ENCODE peak calls at places on chromosomes 6 and 20, in seven cellular contexts. Y is astrocyte of the cerebellum; Z is CD8-positive, alpha-beta T cell; M is lower lobe of right lung; T is DND-41; O is brain microvascular endothelial cell; P is suprapubic skin. K is an unnamed sample.

GRCh38 chr6:42429042-42429574 is 22.6 kb downstream of the TRERF1 start:
- DNase-seq in M (no peak), Z (no peak), T (no peak), P (peak; percentile 51), O (no peak), Y (no peak), K (no peak)

GRCh38 chr20:40232288-40232687 is 456.7 kb downstream of the MAFB start:
- DNase-seq in Z (no peak), Y (no peak), M (no peak), O (no peak), T (no peak), P (no peak), K (no peak)

GRCh38 chr20:36394340-36394965 is 88.3 kb downstream of the DLGAP4 start:
- DNase-seq in O (no peak), P (peak; percentile 74), M (peak; percentile 13), Y (no peak), T (no peak), Z (no peak), K (no peak)

GRCh38 chr6:137827411-137827940 is 39.6 kb upstream of the TNFAIP3 start:
- DNase-seq in Z (no peak), T (no peak), O (no peak), P (no peak), Y (no peak), M (no peak), K (no peak)

GRCh38 chr6:149929422-149929821 is 6.5 kb upstream of the RAET1G start:
- DNase-seq in Y (no peak), T (peak; percentile 23), M (no peak), P (no peak), Z (no peak), O (no peak), K (no peak)

GRCh38 chr6:49269190-49269589 is 193.9 kb downstream of the MMUT start:
- DNase-seq in M (no peak), O (no peak), Y (no peak), P (no peak), T (no peak), Z (no peak), K (no peak)

GRCh38 chr6:167470836-167471547 is 146.1 kb downstream of the TTLL2 start:
- DNase-seq in T (no peak), M (no peak), O (no peak), P (peak; percentile 46), Y (no peak), Z (no peak), K (no peak)

GRCh38 chr6:11854418-11855165 is 76.0 kb upstream of the ADTRP start:
- DNase-seq in O (peak; percentile 75), T (no peak), M (no peak), P (no peak), Z (no peak), Y (peak; percentile 9), K (peak; percentile 68)

GRCh38 chr6:37680668-37681067 is 17.0 kb downstream of the MDGA1 start:
- DNase-seq in P (no peak), T (no peak), O (no peak), M (no peak), Z (no peak), Y (no peak), K (no peak)

GRCh38 chr20:34708621-34709043 is 4.5 kb downstream of the TP53INP2 start:
- DNase-seq in Y (no peak), M (peak; percentile 57), T (peak; percentile 32), Z (peak; percentile 65), O (no peak), P (no peak), K (peak; percentile 45)

GRCh38 chr20:38623061-38623460 is 21.5 kb downstream of the ARHGAP40 start:
- DNase-seq in O (peak; percentile 17), M (no peak), P (no peak), Y (no peak), Z (no peak), T (no peak), K (no peak)

GRCh38 chr6:53048431-53049195 is 16.6 kb upstream of the FBXO9 start:
- DNase-seq in Y (peak; percentile 92), P (no peak), Z (no peak), T (peak; percentile 42), M (no peak), O (peak; percentile 87), K (peak; percentile 88)

GRCh38 chr20:38692436-38693411 is 31.6 kb upstream of the SLC32A1 start:
- DNase-seq in Y (peak; percentile 70), P (no peak), M (no peak), O (peak; percentile 71), Z (peak; percentile 59), T (peak; percentile 80), K (peak; percentile 71)

GRCh38 chr6:15763364-15763763 is 100.5 kb upstream of the DTNBP1 start:
- DNase-seq in Z (no peak), O (no peak), Y (no peak), M (no peak), T (no peak), P (no peak), K (no peak)

GRCh38 chr6:18405477-18406293 is 18.5 kb downstream of the RNF144B start:
- DNase-seq in Y (peak; percentile 78), M (no peak), Z (no peak), T (no peak), O (peak; percentile 92), P (no peak), K (peak; percentile 32)

GRCh38 chr6:106470316-106470715 is 109.8 kb downstream of the CRYBG1 start:
- DNase-seq in O (no peak), T (no peak), Z (no peak), P (no peak), M (no peak), Y (no peak), K (peak; percentile 58)

GRCh38 chr6:141403827-141404226 is 728.9 kb upstream of the GJE1 start:
- DNase-seq in O (no peak), P (no peak), T (no peak), Z (no peak), Y (no peak), M (no peak), K (peak; percentile 76)

GRCh38 chr20:37703338-37703660 is 9.5 kb downstream of the CTNNBL1 start:
- DNase-seq in P (no peak), M (no peak), O (no peak), Z (no peak), Y (no peak), T (no peak), K (no peak)

GRCh38 chr6:14316911-14317535 is 199.5 kb downstream of the CD83 start:
- DNase-seq in P (no peak), Y (no peak), T (peak; percentile 58), M (no peak), O (no peak), Z (no peak), K (no peak)

GRCh38 chr20:50130995-50131394 is 18.0 kb upstream of the UBE2V1 start:
- DNase-seq in T (no peak), M (no peak), Z (no peak), P (no peak), O (no peak), Y (no peak), K (no peak)

GRCh38 chr6:115969207-115969929 is 91.3 kb downstream of the FRK start:
- DNase-seq in M (no peak), P (no peak), Z (no peak), O (peak; percentile 1), T (no peak), Y (no peak), K (peak; percentile 47)
- TF ChIP-seq CTCF in M (no peak), P (no peak), Z (no peak), O (no peak), T (no peak), Y (no peak), K (no peak)

GRCh38 chr6:98980814-98981213 is 33.1 kb upstream of the FBXL4 start:
- DNase-seq in Y (no peak), Z (no peak), M (no peak), T (no peak), P (no peak), O (no peak), K (peak; percentile 2)
- TF ChIP-seq CTCF in Y (no peak), Z (no peak), M (no peak), T (no peak), P (no peak), O (no peak), K (no peak)

GRCh38 chr6:165886169-165886568 is 223.1 kb upstream of the PDE10A start:
- DNase-seq in M (no peak), O (no peak), Y (no peak), T (no peak), Z (no peak), P (no peak), K (no peak)

GRCh38 chr6:165891320-165891719 is 228.3 kb upstream of the PDE10A start:
- DNase-seq in P (no peak), O (no peak), M (no peak), Y (no peak), Z (no peak), T (no peak), K (no peak)

GRCh38 chr6:165893431-165893830 is 230.4 kb upstream of the PDE10A start:
- DNase-seq in P (no peak), Z (no peak), T (no peak), M (no peak), O (no peak), Y (no peak), K (no peak)

GRCh38 chr6:165890404-165890735 is 227.3 kb upstream of the PDE10A start:
- DNase-seq in Z (no peak), T (no peak), O (no peak), P (no peak), Y (no peak), M (no peak), K (no peak)

GRCh38 chr6:165889636-165890403 is 226.8 kb upstream of the PDE10A start:
- DNase-seq in P (no peak), Z (no peak), Y (peak; percentile 39), T (peak; percentile 34), M (no peak), O (peak; percentile 58), K (peak; percentile 69)
- TF ChIP-seq CTCF in P (no peak), Z (no peak), Y (peak; percentile 89), T (peak; percentile 71), M (peak; percentile 22), O (peak; percentile 89), K (peak; percentile 82)

GRCh38 chr6:63816979-63817436 is 181.4 kb downstream of the PHF3 start:
- DNase-seq in Y (no peak), P (no peak), Z (no peak), M (no peak), O (no peak), T (no peak), K (peak; percentile 40)
- TF ChIP-seq CTCF in Y (peak; percentile 30), P (no peak), Z (no peak), M (no peak), O (peak; percentile 60), T (no peak), K (peak; percentile 53)

DNA sequence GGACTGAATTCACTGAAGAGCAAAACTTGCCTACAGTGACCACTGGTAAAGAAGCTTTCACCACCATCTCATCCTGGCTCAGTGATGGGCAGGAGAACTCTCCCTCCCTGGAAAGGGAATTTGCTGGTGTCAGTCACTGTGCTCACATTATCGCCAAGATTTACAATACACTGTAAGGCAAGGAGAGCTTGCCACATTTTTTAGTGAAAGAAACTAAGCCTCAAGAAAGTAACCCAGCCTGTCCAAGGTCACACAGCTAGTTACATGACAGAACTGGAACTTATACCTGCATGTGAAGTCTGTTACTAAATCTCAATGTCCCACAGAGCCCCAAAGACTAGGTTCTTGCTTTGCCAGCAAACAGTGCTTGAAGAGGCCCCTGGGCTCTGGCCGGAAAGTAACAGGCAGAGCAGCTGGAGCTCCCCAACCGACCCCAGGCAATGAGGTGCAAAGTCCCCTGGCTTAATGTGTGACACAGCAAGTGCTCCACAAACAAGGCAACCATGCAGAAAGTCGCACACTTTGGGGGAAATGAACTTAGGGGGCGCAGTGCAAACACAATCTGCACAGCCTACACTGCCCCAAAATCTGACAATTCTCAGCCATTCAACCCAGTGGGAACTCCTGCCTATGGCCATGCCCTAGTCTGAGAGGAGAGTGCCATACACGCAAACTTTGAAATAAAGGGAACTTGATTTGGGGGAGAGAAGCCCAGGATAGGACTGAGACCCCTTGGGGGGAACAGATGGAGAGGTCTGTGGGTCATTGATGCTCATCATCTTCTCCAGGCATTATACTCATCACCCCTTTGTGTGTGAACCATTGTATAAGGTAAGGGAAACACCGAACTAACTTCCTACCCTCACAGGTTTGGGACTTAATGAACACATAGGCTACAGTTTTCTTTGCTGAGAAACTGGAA is 1.9 kb downstream of the BCL2L1 start:
- DNase-seq in T (peak; percentile 60), O (no peak), Y (no peak), P (no peak), Z (peak; percentile 31), M (no peak), K (no peak)
- TF ChIP-seq CTCF in T (peak; percentile 64), O (no peak), Y (peak; percentile 13), P (no peak), Z (no peak), M (no peak), K (peak; percentile 17)

K was measured in cardiac fibroblast.